ENCODE peak calls at places on chromosomes 4 and X, in five cellular contexts. G is breast epithelium, O is right lobe of liver, U is A549, S is adrenal gland. Z is an unnamed sample.
A peak's percentile ranks its signal among the peaks of the same experiment; 100 is the strongest.

GRCh38 chrX:39808471-39808917 is 289.3 kb downstream of the BCOR start:
- DNase-seq in G (peak; percentile 40), O (no peak), U (no peak), S (peak; percentile 51), Z (no peak)

GRCh38 chrX:130772313-130773140 is 130.5 kb downstream of the ENOX2 start:
- DNase-seq in G (no peak), O (no peak), U (peak; percentile 40), S (no peak), Z (no peak)

GRCh38 chr4:94532016-94532789 is 80.5 kb downstream of the PDLIM5 start:
- DNase-seq in G (no peak), O (no peak), U (peak; percentile 49), S (peak; percentile 54), Z (no peak)

GRCh38 chr4:109816894-109817293 is 1.3 kb downstream of the GAR1 start:
- DNase-seq in G (no peak), O (no peak), U (no peak), S (no peak), Z (no peak)

GRCh38 chr4:55397521-55398321 is 2.0 kb downstream of the TMEM165 start:
- DNase-seq in G (no peak), O (no peak), U (no peak), S (no peak), Z (no peak)

GRCh38 chrX:143121471-143121870 is 95.7 kb downstream of the SPANXN4 start:
- DNase-seq in G (no peak), O (no peak), U (no peak), S (no peak), Z (no peak)

GRCh38 chr4:73315091-73315490 is 56.5 kb upstream of the ANKRD17 start:
- DNase-seq in G (no peak), O (no peak), U (no peak), S (no peak), Z (no peak)

GRCh38 chr4:54322817-54323417 is 93.8 kb downstream of the PDGFRA start:
- DNase-seq in G (peak; percentile 52), O (no peak), U (peak; percentile 55), S (peak; percentile 70), Z (no peak)

GRCh38 chr4:115720611-115721010 is 607.2 kb upstream of the NDST4 start:
- DNase-seq in G (no peak), O (no peak), U (no peak), S (no peak), Z (no peak)

GRCh38 chr4:89352541-89352940 is 44.9 kb upstream of the GPRIN3 start:
- DNase-seq in G (no peak), O (no peak), U (no peak), S (no peak), Z (no peak)

GRCh38 chr4:146550161-146550560 is 28.4 kb upstream of the SLC10A7 start:
- DNase-seq in G (no peak), O (no peak), U (no peak), S (no peak), Z (no peak)

GRCh38 chr4:146548443-146548842 is 26.7 kb upstream of the SLC10A7 start:
- DNase-seq in G (no peak), O (no peak), U (no peak), S (no peak), Z (no peak)

DNA sequence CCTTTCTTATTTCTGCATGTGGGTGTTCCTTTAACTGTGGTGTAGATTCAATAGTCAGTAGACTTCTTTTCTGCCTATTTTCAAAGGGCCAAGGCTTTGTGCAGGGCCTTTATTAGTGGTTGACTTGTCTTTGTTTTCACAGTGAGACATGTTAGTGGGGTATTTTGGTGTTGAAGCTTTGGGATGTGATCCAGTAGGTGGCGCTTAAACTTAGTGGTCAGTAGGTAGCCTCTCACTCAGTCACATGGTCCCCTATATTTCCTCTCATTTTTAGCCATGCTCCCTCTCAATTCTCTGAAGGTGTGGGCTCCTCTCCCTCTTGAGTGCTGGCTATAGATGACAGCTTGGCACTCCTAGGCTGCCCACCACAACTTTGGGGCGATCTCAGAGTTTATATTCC is 23.4 kb upstream of the SLC10A7 start:
- DNase-seq in G (no peak), O (no peak), U (peak; percentile 33), S (peak; percentile 17), Z (no peak)
- TF ChIP-seq CTCF in G (no peak), O (peak; percentile 28), U (no peak), S (peak; percentile 36), Z (no peak)

GRCh38 chrX:56228914-56229313 is 3.2 kb upstream of the KLF8 start:
- DNase-seq in G (no peak), O (no peak), U (no peak), S (no peak), Z (no peak)

GRCh38 chrX:56232221-56233082 is at the start of gene KLF8:
- DNase-seq in G (peak; percentile 43), O (no peak), U (no peak), S (peak; percentile 43), Z (peak; percentile 71)

GRCh38 chrX:56233100-56233499 is 944 bp downstream of the KLF8 start:
- DNase-seq in G (no peak), O (no peak), U (no peak), S (no peak), Z (no peak)

GRCh38 chrX:56233682-56234081 is 1.5 kb downstream of the KLF8 start:
- DNase-seq in G (peak; percentile 69), O (no peak), U (peak; percentile 5), S (peak; percentile 41), Z (peak; percentile 79)

GRCh38 chrX:56231706-56232105 is 450 bp upstream of the KLF8 start:
- DNase-seq in G (no peak), O (no peak), U (no peak), S (no peak), Z (no peak)
- H3K27ac ChIP-seq in G (peak overlapping the region; percentile 82), O (no peak overlapping the region), U (no peak overlapping the region), S (no peak overlapping the region), Z (peak overlapping the region; percentile 87)

GRCh38 chr4:972651-973424 is 531 bp downstream of the DGKQ start:
- DNase-seq in G (no peak), O (no peak), U (no peak), S (no peak), Z (no peak)
- TF ChIP-seq POLR2A in G (no peak), O (no peak), U (no peak), S (no peak), Z (no peak)

GRCh38 chr4:13928214-13928613 is 300.7 kb upstream of the BOD1L1 start:
- DNase-seq in G (no peak), O (no peak), U (no peak), S (no peak), Z (no peak)
- TF ChIP-seq CTCF in G (no peak), O (no peak), U (no peak), S (no peak), Z (no peak)